ENCODE peak calls at places on chromosome 6, in eight cellular contexts. P is kidney tubule cell, D is NCI-H1694 treated with DMSO at 0.1 percent for 48 hours, I is cerebellar cortex, O is AG20443, T is thoracic aorta, M is adipocyte, B is GM23248. N is an unnamed sample.

GRCh38 chr6:154615483-154616025 is 105.1 kb upstream of the CNKSR3 start:
- DNase-seq in B (peak), I (no peak), D (no peak), T (peak), O (peak), M (peak), P (peak), N (peak)

GRCh38 chr6:167152858-167153257 is 4.9 kb downstream of the GPR31 start:
- DNase-seq in T (no peak), O (no peak), D (no peak), B (no peak), M (no peak), I (no peak), P (no peak), N (no peak)

GRCh38 chr6:123715243-123715863 is 78.6 kb upstream of the TRDN start:
- DNase-seq in P (peak), M (peak), B (peak), T (no peak), O (peak), I (peak), D (peak), N (peak)

GRCh38 chr6:11083491-11083890 is 10.1 kb upstream of the SMIM13 start:
- DNase-seq in P (peak), M (peak), O (no peak), D (no peak), I (no peak), T (no peak), B (peak), N (no peak)

GRCh38 chr6:26388014-26388413 is 5.1 kb downstream of the BTN2A2 start:
- DNase-seq in B (peak), T (no peak), P (peak), D (no peak), I (no peak), O (peak), M (no peak), N (no peak)

GRCh38 chr6:156832166-156832743 is 55.1 kb downstream of the ARID1B start:
- DNase-seq in P (peak), T (no peak), O (peak), B (peak), I (peak), M (no peak), D (no peak), N (peak)

GRCh38 chr6:42197574-42198362 is 3.0 kb upstream of the GUCA1B start:
- DNase-seq in M (peak), B (peak), D (peak), P (peak), T (no peak), O (peak), I (no peak), N (peak)

GRCh38 chr6:155472886-155473285 is 17.2 kb upstream of the NOX3 start:
- DNase-seq in M (peak), B (peak), O (no peak), T (no peak), P (no peak), D (no peak), I (no peak), N (peak)

GRCh38 chr6:138403324-138403800 is 661 bp upstream of the HEBP2 start:
- DNase-seq in B (peak), O (peak), P (peak), M (peak), T (no peak), D (peak), I (no peak), N (no peak)

GRCh38 chr6:85006362-85006761 is 242.0 kb upstream of the TBX18 start:
- DNase-seq in D (no peak), I (no peak), T (no peak), O (no peak), P (no peak), B (no peak), M (no peak), N (no peak)

GRCh38 chr6:45472383-45472782 is 94.6 kb upstream of the SUPT3H start:
- DNase-seq in O (no peak), I (no peak), T (no peak), D (no peak), P (no peak), B (no peak), M (no peak), N (peak)

GRCh38 chr6:53192590-53193232 is 44.1 kb upstream of the GCM1 start:
- DNase-seq in T (no peak), M (peak), D (no peak), O (peak), I (no peak), P (no peak), B (no peak), N (no peak)

GRCh38 chr6:169097336-169098052 is 156.2 kb downstream of the THBS2 start:
- DNase-seq in D (no peak), B (peak), I (no peak), O (peak), T (no peak), M (peak), P (peak), N (peak)

GRCh38 chr6:133115960-133116359 is 125.2 kb upstream of the EYA4 start:
- DNase-seq in I (no peak), T (no peak), P (no peak), M (no peak), D (no peak), O (no peak), B (no peak), N (no peak)

GRCh38 chr6:137811121-137811911 is 55.7 kb upstream of the TNFAIP3 start:
- DNase-seq in I (no peak), P (peak), O (peak), D (no peak), B (peak), M (peak), T (peak), N (peak)

GRCh38 chr6:108797951-108798671 is 50.1 kb upstream of the ARMC2 start:
- DNase-seq in O (no peak), I (peak), B (no peak), D (no peak), M (no peak), T (no peak), P (peak), N (no peak)

GRCh38 chr6:85810558-85810957 is 167.9 kb upstream of the SYNCRIP start:
- DNase-seq in P (no peak), D (no peak), M (no peak), I (no peak), T (no peak), O (no peak), B (no peak), N (no peak)

GRCh38 chr6:158489441-158489840 is 70.5 kb upstream of the TMEM181 start:
- DNase-seq in O (no peak), T (no peak), M (no peak), I (no peak), P (no peak), B (no peak), D (no peak), N (no peak)

N was measured in AG10803.